ENCODE peak calls at places on chromosomes 13 and 19, in ten cellular contexts. P is OCI-LY7, R is IMR-90, S is HCT116, F is hepatocyte, B is GM23338, W is fibroblast of lung, G is PC-3, J is GM12878, K is neural progenitor cell. L is an unnamed sample. For H4K20me1, the result is how much of the 10 kb centered on the place peaks cover.

GRCh38 chr13:33017410-33017929 is 1.2 kb downstream of the KL start:
- DNase-seq in B (peak), K (peak), W (peak), J (peak), R (peak), G (no peak), F (peak), P (peak), S (no peak), L (peak)

GRCh38 chr19:45589768-45590167 is 5.2 kb upstream of the OPA3 start:
- DNase-seq in G (no peak), K (no peak), B (no peak), S (no peak), W (no peak), P (no peak), J (no peak), F (no peak), R (no peak), L (no peak)

GRCh38 chr13:28707629-28708427 is 10.9 kb downstream of the SLC46A3 start:
- DNase-seq in G (peak), W (peak), B (no peak), S (no peak), K (no peak), R (peak), F (peak), J (peak), P (peak), L (peak)

GRCh38 chr13:41833851-41834250 is 127.1 kb downstream of the VWA8 start:
- DNase-seq in P (no peak), R (peak), J (no peak), G (peak), F (no peak), B (no peak), S (no peak), W (peak), K (no peak), L (no peak)

GRCh38 chr13:46469064-46469463 is 82.0 kb upstream of the RUBCNL start:
- DNase-seq in R (no peak), P (no peak), J (no peak), W (peak), G (peak), F (peak), S (no peak), B (no peak), K (no peak), L (peak)

GRCh38 chr19:52896431-52897148 is 845 bp downstream of the ZNF320 start:
- DNase-seq in B (peak), K (peak), R (peak), W (peak), F (peak), S (no peak), G (peak), J (no peak), P (peak), L (peak)

GRCh38 chr13:97259787-97260641 is 37.9 kb downstream of the MBNL2 start:
- DNase-seq in G (peak), F (peak), P (no peak), B (no peak), W (peak), S (no peak), R (peak), J (no peak), K (no peak), L (peak)

GRCh38 chr13:99357149-99357596 is 50.0 kb upstream of the GPR183 start:
- DNase-seq in R (peak), G (peak), P (no peak), S (no peak), J (peak), W (peak), F (no peak), B (no peak), K (no peak), L (peak)

GRCh38 chr13:23918208-23918607 is 20.9 kb upstream of the C1QTNF9B start:
- DNase-seq in R (peak), K (no peak), W (peak), F (no peak), B (no peak), S (no peak), P (no peak), G (peak), J (no peak), L (peak)

GRCh38 chr19:16026131-16026530 is 50.2 kb upstream of the TPM4 start:
- DNase-seq in F (no peak), K (no peak), R (no peak), S (no peak), J (no peak), P (no peak), W (no peak), G (no peak), B (no peak), L (no peak)

GRCh38 chr19:32404939-32405430 is 585 bp upstream of the DPY19L3 start:
- DNase-seq in F (peak), J (no peak), G (peak), K (peak), P (peak), S (no peak), B (no peak), W (peak), R (peak), L (peak)

GRCh38 chr13:23658929-23659541 is 88.8 kb downstream of the TNFRSF19 start:
- DNase-seq in S (no peak), R (no peak), F (no peak), B (no peak), J (no peak), G (no peak), P (no peak), K (no peak), W (no peak), L (no peak)

GRCh38 chr19:38654478-38655079 is 7.1 kb downstream of the ACTN4 start:
- DNase-seq in B (no peak), J (no peak), W (peak), S (no peak), G (no peak), K (no peak), F (no peak), P (no peak), R (peak), L (peak)

GRCh38 chr13:24023073-24023472 is 125.8 kb upstream of the C1QTNF9B start:
- DNase-seq in S (no peak), J (no peak), W (no peak), K (no peak), R (no peak), G (no peak), P (no peak), B (no peak), F (no peak), L (no peak)

GRCh38 chr13:112810608-112811007 is 120.8 kb downstream of the ATP11A start:
- DNase-seq in W (no peak), B (no peak), K (no peak), J (no peak), S (no peak), G (no peak), R (no peak), F (no peak), P (no peak), L (no peak)

GRCh38 chr13:112443191-112444000 is 67.2 kb downstream of the SPACA7 start:
- DNase-seq in S (no peak), W (no peak), B (peak), K (peak), J (no peak), G (no peak), P (peak), R (no peak), F (no peak), L (no peak)

GRCh38 chr13:104975272-104975671 is 1560.2 kb downstream of the EFNB2 start:
- DNase-seq in W (no peak), P (no peak), B (no peak), G (no peak), R (no peak), K (no peak), S (no peak), J (no peak), F (no peak), L (no peak)

GRCh38 chr13:111853766-111854165 is 213.2 kb upstream of the SOX1 start:
- DNase-seq in S (no peak), W (no peak), F (no peak), G (no peak), K (no peak), J (no peak), R (no peak), P (no peak), B (no peak), L (no peak)

GRCh38 chr13:39876258-39876657 is 220.8 kb downstream of the COG6 start:
- DNase-seq in J (no peak), F (no peak), R (peak), P (no peak), G (peak), B (no peak), S (no peak), K (no peak), W (peak), L (peak)

GRCh38 chr13:112605531-112605990 is 17.6 kb upstream of the TUBGCP3 start:
- DNase-seq in F (no peak), G (no peak), B (peak), P (no peak), R (no peak), W (peak), S (no peak), J (no peak), K (no peak), L (no peak)

GRCh38 chr19:18591735-18592385 is 3.3 kb downstream of the REX1BD start:
- DNase-seq in S (no peak), J (no peak), R (no peak), K (no peak), P (no peak), F (no peak), G (no peak), B (no peak), W (no peak), L (no peak)

GRCh38 chr19:35030257-35031071 is at the start of gene SCN1B:
- DNase-seq in W (peak), F (peak), R (peak), S (peak), P (no peak), G (peak), J (no peak), K (peak), B (peak), L (peak)

GRCh38 chr19:44905437-44906160 is at the start of gene APOE:
- DNase-seq in J (no peak), S (no peak), P (no peak), G (no peak), K (peak), F (peak), R (no peak), W (no peak), B (peak), L (no peak)

GRCh38 chr19:52444506-52444905 is 8.8 kb upstream of the ZNF578 start:
- DNase-seq in R (no peak), F (no peak), S (no peak), W (no peak), B (no peak), K (no peak), G (no peak), J (no peak), P (no peak), L (no peak)

GRCh38 chr13:94610475-94610874 is 8.8 kb downstream of the GPR180 start:
- DNase-seq in G (no peak), R (no peak), B (no peak), J (no peak), K (no peak), W (no peak), S (no peak), P (no peak), F (no peak), L (no peak)

GRCh38 chr19:18637644-18638630 is 1.1 kb downstream of the KLHL26 start:
- DNase-seq in W (no peak), F (peak), K (no peak), R (no peak), B (peak), S (peak), G (peak), P (no peak), J (no peak), L (no peak)

GRCh38 chr13:107392205-107392604 is 823.1 kb downstream of the LIG4 start:
- DNase-seq in W (no peak), S (no peak), G (no peak), P (no peak), J (no peak), K (no peak), R (no peak), B (no peak), F (no peak), L (no peak)

GRCh38 chr13:104414771-104415170 is 1348.6 kb upstream of the SLC10A2 start:
- DNase-seq in F (no peak), R (no peak), S (no peak), K (no peak), B (no peak), J (no peak), G (no peak), P (no peak), W (peak), L (peak)

GRCh38 chr19:8161135-8161646 is 11.8 kb upstream of the FBN3 start:
- DNase-seq in W (peak), F (no peak), G (peak), B (peak), S (peak), P (peak), K (peak), R (no peak), J (peak), L (no peak)

GRCh38 chr13:52850396-52851152 is 2.1 kb upstream of the PCDH8 start:
- DNase-seq in R (peak), K (peak), B (peak), W (peak), F (peak), J (no peak), P (no peak), G (peak), S (no peak), L (peak)

GRCh38 chr13:111152836-111153235 is 37.7 kb downstream of the ARHGEF7 start:
- DNase-seq in S (peak), F (peak), G (no peak), P (no peak), B (peak), J (no peak), W (peak), K (peak), R (no peak), L (peak)

GRCh38 chr19:8361921-8362793 is 1.8 kb upstream of the ANGPTL4 start:
- DNase-seq in R (peak), K (no peak), S (peak), G (peak), W (peak), B (no peak), F (peak), J (no peak), P (no peak), L (peak)

GRCh38 chr19:37114001-37114400 is 35.8 kb downstream of the ZNF420 start:
- DNase-seq in K (no peak), B (peak), W (no peak), P (peak), F (no peak), J (no peak), G (no peak), R (no peak), S (no peak), L (no peak)

DNA sequence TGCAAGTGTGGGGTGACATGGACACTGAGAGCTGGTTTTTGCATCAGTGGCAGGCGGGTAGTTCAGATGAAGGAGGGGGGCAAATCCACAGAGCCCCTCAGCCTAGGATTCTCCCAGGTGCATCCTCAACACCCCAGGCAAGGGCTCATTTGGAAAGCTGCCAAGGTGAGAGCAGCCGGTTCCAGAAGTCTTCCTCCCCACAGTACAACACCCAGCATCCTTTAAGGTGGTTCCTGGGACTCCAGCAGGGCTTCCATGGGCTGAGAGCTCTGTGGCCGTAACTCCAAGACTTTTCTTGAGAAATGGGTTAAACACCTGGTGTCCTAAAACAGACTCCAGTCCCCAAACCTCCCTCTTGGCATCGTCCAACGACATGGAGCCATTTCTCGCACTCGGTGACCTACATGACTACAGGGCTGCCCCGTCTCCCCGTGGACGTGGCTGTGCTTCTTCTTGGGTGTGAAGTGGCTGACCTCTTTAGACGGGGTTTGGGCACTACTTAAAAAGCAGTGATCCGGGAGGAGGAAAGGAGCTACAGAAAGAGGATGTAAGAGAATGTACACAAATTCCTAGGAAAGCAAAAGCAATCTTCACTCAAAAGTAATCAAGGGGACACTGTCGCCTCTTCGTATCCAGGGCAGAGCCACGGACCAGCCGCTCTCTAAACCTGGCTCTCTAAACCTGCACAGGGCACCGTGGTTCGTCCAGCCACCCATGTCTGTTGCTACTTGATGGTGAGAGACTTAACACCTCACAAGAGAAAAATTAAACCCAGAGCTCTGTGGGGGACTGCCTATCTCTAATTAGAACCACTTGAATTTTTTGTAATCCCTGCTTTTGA is 25.5 kb downstream of the RANBP3 start:
- DNase-seq in K (no peak), R (no peak), J (no peak), P (no peak), S (no peak), G (no peak), W (no peak), F (no peak), B (no peak), L (no peak)
- H4K20me1 ChIP-seq in K (half or more), R (half or more), J (under half), P (under half), S (under half), G (half or more), W (under half), F (half or more), B (half or more), L (half or more)

DNA sequence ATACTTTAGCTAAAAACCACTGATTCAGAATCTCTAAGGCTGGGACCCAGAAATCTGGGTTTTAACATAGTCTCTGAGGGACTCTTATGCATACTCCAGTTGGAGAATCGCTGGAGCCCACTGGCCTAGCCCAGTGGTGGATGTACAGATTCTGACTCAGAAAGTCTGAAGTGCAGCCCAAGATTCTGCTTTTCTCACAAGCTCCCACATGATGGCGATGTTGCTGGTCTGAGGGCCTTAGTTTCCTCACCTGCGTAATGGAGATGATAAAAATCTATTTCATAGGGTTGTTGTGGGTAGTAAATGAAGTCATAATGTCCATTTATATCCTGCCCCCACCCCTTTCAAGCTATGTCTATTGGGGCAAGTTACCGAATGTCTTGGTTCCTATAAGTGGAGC is 7.7 kb upstream of the CDADC1 start:
- DNase-seq in W (peak), P (peak), J (no peak), K (peak), G (peak), B (peak), F (peak), R (peak), S (peak), L (peak)
- TF ChIP-seq CTCF in W (peak), P (peak), J (peak), K (peak), G (peak), B (peak), F (peak), R (peak), S (peak), L (peak)

GRCh38 chr19:55112781-55113569 is 4.5 kb downstream of the PPP1R12C start:
- DNase-seq in G (no peak), B (peak), S (no peak), R (no peak), F (peak), W (no peak), K (no peak), P (peak), J (no peak), L (no peak)
- H3K4me2 ChIP-seq in G (no peak), B (peak), S (no peak), R (no peak), F (peak), W (no peak), K (no peak), P (peak), J (peak), L (peak)

DNA sequence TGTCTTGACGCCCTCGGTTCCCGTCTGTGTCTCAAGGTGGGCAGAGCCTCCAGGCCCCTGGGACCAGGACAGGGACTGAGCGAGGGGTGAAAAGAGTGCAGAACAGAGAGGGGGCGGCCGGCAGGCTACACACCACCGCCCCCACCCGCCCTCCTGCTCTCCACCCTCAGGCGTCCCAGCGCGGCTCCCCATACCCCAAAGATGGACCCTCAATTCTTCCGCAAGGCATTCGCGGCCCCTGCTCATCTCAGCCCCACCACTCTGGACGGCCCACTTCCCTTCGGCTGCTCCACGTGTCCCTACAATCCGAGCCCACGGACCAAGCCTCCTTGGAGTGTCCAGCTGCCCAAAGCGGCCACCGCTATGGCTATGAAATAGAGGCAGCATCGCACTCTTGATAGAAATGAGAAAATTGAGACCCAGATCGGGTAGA is 1.8 kb downstream of the KLF16 start:
- DNase-seq in S (no peak), K (no peak), G (no peak), W (no peak), R (no peak), P (no peak), J (no peak), B (no peak), F (no peak), L (no peak)
- H4K20me1 ChIP-seq in S (under half), K (half or more), G (under half), W (under half), R (half or more), P (under half), J (under half), B (under half), F (under half), L (half or more)

DNA sequence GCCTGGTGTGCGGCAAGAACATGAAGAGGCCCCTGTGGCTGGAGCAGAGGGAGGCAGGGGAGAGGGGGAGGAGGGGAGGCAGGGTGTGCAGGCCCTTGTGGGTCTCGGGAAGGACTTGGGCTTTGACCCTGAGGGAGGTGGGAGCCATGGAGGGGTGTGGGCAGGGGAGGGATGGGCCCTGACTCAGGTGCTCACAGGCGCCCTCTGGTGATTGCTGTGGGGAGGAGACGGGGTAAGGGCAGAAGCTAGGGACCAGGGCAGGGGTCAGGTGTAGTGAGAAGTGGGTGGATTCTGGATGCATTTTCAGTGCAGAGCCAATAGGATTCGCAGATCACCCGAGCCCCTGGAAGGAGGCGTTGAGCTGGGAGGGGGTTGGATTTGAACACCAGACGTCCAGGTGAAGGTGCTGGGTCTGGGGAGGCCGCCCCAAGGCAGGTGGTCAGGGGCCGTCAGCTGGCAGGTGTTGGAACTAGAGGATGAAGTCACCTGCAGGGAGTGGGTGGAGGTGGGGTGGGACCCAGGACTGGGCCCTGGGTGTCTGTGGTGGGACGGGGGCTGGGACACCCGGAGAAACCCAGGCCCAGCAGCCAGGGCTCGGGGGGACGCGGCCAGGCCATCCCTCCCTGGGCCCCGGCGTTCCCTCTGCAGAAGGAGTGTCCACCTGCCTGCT is 185.4 kb downstream of the KDM4B start:
- DNase-seq in K (peak), P (peak), R (no peak), G (peak), F (peak), W (no peak), B (peak), J (no peak), S (no peak), L (no peak)
- TF ChIP-seq CTCF in K (peak), P (peak), R (peak), G (peak), F (peak), W (peak), B (peak), J (peak), S (no peak), L (peak)